ENCODE peak calls at places on chromosomes 4 and X, in seven cellular contexts. B is HCT116; R is suprapubic skin; H is breast epithelium; W is CD4-positive, CD25-positive, alpha-beta regulatory T cell; F is cardiac muscle cell; E is tibial artery. L is an unnamed sample. For H3K4me1 and H3K36me3, the result is how much of the 10 kb centered on the place peaks cover.

GRCh38 chr4:186839122-186840037 is 115.7 kb upstream of the FAT1 start:
- DNase-seq in F (peak), R (no peak), W (no peak), H (no peak), B (no peak), E (peak), L (peak)

GRCh38 chr4:68724426-68724825 is 54.0 kb upstream of the UGT2B15 start:
- DNase-seq in F (no peak), B (no peak), E (no peak), H (no peak), W (no peak), R (no peak), L (no peak)

GRCh38 chr4:84965558-84966381 is 720 bp downstream of the WDFY3 start:
- DNase-seq in R (peak), E (peak), F (peak), W (no peak), H (no peak), B (no peak), L (peak)

GRCh38 chr4:82797048-82797590 is 1.5 kb downstream of the SCD5 start:
- DNase-seq in E (no peak), F (peak), R (no peak), H (no peak), B (no peak), W (no peak), L (no peak)

GRCh38 chrX:1411331-1411730 is 19.4 kb upstream of the SLC25A6 start:
- DNase-seq in W (no peak), B (no peak), H (no peak), F (no peak), E (peak), R (peak), L (peak)

GRCh38 chr4:126144838-126145237 is 830.1 kb downstream of the FAT4 start:
- DNase-seq in H (no peak), B (no peak), W (no peak), R (no peak), E (no peak), F (no peak), L (no peak)

GRCh38 chrX:68684291-68684918 is 36.9 kb downstream of the STARD8 start:
- DNase-seq in H (no peak), B (no peak), E (peak), F (peak), R (no peak), W (no peak), L (peak)

GRCh38 chr4:19472669-19473068 is 779.0 kb upstream of the SLIT2 start:
- DNase-seq in H (no peak), R (no peak), W (no peak), E (no peak), F (peak), B (no peak), L (no peak)

GRCh38 chr4:68873218-68873502 is 57.4 kb downstream of the UGT2B10 start:
- DNase-seq in B (no peak), F (no peak), H (no peak), E (no peak), R (no peak), W (no peak), L (no peak)

GRCh38 chr4:174591243-174592021 is 69.1 kb upstream of the HPGD start:
- DNase-seq in B (no peak), H (no peak), E (no peak), F (no peak), R (no peak), W (peak), L (no peak)

GRCh38 chr4:140567722-140568121 is 1.0 kb downstream of the UCP1 start:
- DNase-seq in B (no peak), F (peak), H (no peak), E (no peak), R (no peak), W (no peak), L (no peak)

GRCh38 chr4:1731180-1731579 is 9.9 kb downstream of the TACC3 start:
- DNase-seq in H (no peak), B (no peak), E (no peak), R (no peak), W (no peak), F (no peak), L (peak)

GRCh38 chrX:32448320-32448719 is 763.0 kb downstream of the DMD start:
- DNase-seq in E (no peak), H (no peak), R (no peak), W (peak), B (no peak), F (peak), L (no peak)

GRCh38 chr4:84319124-84319523 is 180.0 kb downstream of the NKX6-1 start:
- DNase-seq in F (peak), W (no peak), B (no peak), E (no peak), H (no peak), R (no peak), L (peak)

GRCh38 chr4:3816983-3817382 is 50.8 kb downstream of the ADRA2C start:
- DNase-seq in B (no peak), W (no peak), F (no peak), R (no peak), H (no peak), E (no peak), L (no peak)

GRCh38 chr4:7652451-7652871 is 217.7 kb upstream of the PSAPL1 start:
- DNase-seq in B (no peak), F (peak), R (no peak), W (no peak), H (no peak), E (no peak), L (no peak)
- H3K4me1 ChIP-seq in B (under half), F (under half), R (under half), W (under half), H (under half), E (under half), L (under half)

DNA sequence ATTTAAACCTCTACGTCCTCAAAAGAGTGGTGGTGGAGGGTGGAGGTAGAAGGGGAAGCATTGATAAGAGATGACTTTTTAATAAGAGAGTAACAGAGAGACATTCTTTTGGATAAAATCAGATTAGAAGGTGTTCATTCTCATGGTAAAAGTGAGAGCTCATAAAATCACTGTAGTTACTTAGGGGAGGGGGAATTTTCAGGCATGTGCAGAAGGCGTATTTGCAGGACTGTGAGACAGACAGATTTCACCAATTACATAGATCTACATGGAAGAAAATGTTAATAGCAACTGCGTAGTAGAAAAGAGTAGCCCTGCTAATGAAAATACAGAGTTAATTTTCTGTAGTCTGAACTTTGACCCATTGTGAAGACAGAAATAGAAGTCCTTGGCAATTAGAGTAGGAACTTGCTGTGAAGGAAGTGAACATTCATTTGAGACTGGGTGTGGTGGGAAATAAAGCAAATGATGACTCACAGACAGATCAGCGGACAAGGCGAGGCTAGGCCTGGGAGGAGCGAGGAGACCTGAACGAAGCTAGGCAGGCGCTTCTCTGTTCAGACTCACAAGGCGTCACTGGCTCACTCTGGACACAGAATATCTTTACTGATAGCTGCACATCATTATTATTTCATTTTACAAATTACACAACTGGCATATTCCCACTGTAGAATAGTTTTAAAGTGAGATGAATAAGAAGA is 57.2 kb upstream of the FAM9C start:
- DNase-seq in B (peak), R (peak), W (peak), E (peak), H (peak), F (peak), L (no peak)
- H3K27ac ChIP-seq in B (no peak), R (peak), W (peak), E (peak), H (peak), F (no peak), L (no peak)

DNA sequence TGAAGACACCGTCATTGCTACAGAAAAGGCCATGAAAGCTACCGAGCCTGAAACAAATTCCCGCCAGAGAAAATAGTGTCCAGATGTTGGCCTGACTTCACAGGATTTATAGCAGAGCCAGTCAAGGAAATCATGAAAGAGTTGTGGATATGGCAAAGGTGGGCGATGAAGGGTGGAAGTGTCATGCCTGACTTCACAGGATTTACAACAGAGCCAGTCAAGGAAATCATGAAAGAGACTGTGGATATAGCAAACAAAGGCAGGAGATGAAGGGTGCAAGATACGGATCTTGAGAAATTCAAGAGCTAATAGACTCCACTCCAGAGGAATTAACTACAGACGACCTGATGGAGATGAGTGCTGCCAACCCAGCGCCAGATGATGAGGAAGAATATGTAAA is 17.1 kb downstream of the TRMT44 start:
- DNase-seq in H (no peak), R (no peak), B (no peak), F (no peak), E (no peak), W (no peak), L (no peak)
- H3K36me3 ChIP-seq in H (under half), R (half or more), B (under half), F (under half), E (half or more), W (half or more), L (under half)

DNA sequence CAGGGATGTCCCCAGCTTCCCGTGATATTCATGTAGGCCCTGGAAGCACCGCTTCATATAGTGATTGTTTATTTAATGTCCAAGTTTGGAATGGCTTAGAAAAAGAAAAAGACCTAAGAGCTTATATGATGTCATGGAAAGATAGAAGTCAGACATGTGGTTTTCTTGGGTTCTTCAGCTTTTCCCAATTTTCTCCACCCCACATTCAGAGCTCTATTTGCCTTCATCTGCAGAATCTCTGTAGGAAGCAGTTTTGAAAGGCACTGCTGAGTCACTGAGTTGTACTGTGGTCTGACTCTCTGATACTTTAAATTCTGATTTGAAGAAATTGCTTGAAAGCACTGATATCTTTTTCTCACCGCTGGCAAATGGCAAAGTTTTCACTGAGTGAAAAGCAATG is 120.6 kb upstream of the EDNRA start:
- DNase-seq in H (no peak), R (no peak), W (no peak), B (no peak), E (no peak), F (peak), L (no peak)
- H3K4me1 ChIP-seq in H (under half), R (under half), W (under half), B (under half), E (under half), F (under half), L (under half)

DNA sequence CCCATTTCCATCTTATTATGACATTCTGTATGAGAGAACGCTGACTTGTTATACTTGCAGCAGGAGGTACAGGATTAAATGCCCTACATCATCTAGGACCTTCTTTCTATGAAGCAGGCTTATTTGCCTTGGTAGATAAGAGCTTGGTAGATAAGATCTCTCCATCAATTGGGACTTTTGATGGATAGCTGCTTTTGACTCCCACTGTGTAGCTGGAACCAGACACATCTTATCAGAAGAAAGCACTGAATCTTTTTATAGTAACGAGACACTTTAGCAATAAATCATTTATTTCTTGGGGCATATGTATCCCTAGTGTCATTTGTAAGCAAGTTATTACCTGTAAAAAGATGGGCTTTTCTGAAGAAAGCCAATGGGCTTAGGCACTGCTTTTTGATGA is 613.9 kb downstream of the TECRL start:
- DNase-seq in E (no peak), F (no peak), H (no peak), W (no peak), B (no peak), R (no peak), L (no peak)
- H3K27ac ChIP-seq in E (no peak), F (no peak), H (no peak), W (no peak), B (no peak), R (no peak), L (no peak)

L was measured in aorta.